ENCODE peak calls at places on chromosomes 1 and 21, in six cellular contexts. R, I, U, N, S and Z are unnamed samples.

GRCh38 chr1:24216254-24216653 is 29.2 kb upstream of the IFNLR1 start:
- DNase-seq in R (no peak), I (no peak), U (no peak), N (no peak), S (no peak), Z (no peak)

GRCh38 chr1:115069626-115070308 is 19.5 kb downstream of the TSPAN2 start:
- DNase-seq in R (peak), I (no peak), U (no peak), N (peak), S (no peak), Z (no peak)

GRCh38 chr1:27360159-27361043 is 6.4 kb downstream of the MAP3K6 start:
- DNase-seq in R (no peak), I (no peak), U (no peak), N (no peak), S (peak), Z (no peak)

GRCh38 chr1:200869753-200870391 is 2.9 kb upstream of the GPR25 start:
- DNase-seq in R (no peak), I (no peak), U (no peak), N (no peak), S (no peak), Z (no peak)

GRCh38 chr1:200296091-200296661 is 113.7 kb downstream of the ZNF281 start:
- DNase-seq in R (no peak), I (no peak), U (no peak), N (peak), S (no peak), Z (no peak)

GRCh38 chr1:199549424-199549823 is 478.1 kb upstream of the NR5A2 start:
- DNase-seq in R (no peak), I (no peak), U (no peak), N (no peak), S (no peak), Z (no peak)

GRCh38 chr1:14597343-14598006 is 1.0 kb upstream of the KAZN start:
- DNase-seq in R (no peak), I (no peak), U (peak), N (peak), S (no peak), Z (no peak)

GRCh38 chr1:23916209-23917131 is 3.3 kb upstream of the CNR2 start:
- DNase-seq in R (peak), I (no peak), U (peak), N (peak), S (peak), Z (peak)

GRCh38 chr1:59748123-59748522 is 66.6 kb upstream of the HOOK1 start:
- DNase-seq in R (no peak), I (no peak), U (no peak), N (no peak), S (no peak), Z (no peak)

GRCh38 chr1:221148580-221148979 is 269.3 kb downstream of the HLX start:
- DNase-seq in R (no peak), I (no peak), U (no peak), N (no peak), S (no peak), Z (no peak)

GRCh38 chr1:20962576-20963258 is 175.6 kb upstream of the HP1BP3 start:
- DNase-seq in R (no peak), I (no peak), U (peak), N (peak), S (no peak), Z (peak)

GRCh38 chr1:30299393-30299792 is 424.0 kb downstream of the MATN1 start:
- DNase-seq in R (no peak), I (no peak), U (no peak), N (no peak), S (no peak), Z (no peak)

GRCh38 chr1:171911506-171911905 is 70.2 kb downstream of the DNM3 start:
- DNase-seq in R (no peak), I (no peak), U (no peak), N (no peak), S (no peak), Z (peak)

GRCh38 chr1:16075337-16076002 is 2.0 kb upstream of the FAM131C start:
- DNase-seq in R (no peak), I (no peak), U (peak), N (peak), S (no peak), Z (peak)

GRCh38 chr1:160496334-160496733 is 26.7 kb downstream of the SLAMF6 start:
- DNase-seq in R (no peak), I (no peak), U (no peak), N (no peak), S (no peak), Z (no peak)

GRCh38 chr1:229844675-229845074 is 218.6 kb downstream of the URB2 start:
- DNase-seq in R (no peak), I (peak), U (peak), N (no peak), S (no peak), Z (peak)

GRCh38 chr1:219659005-219659632 is 46.2 kb upstream of the ZC3H11B start:
- DNase-seq in R (no peak), I (no peak), U (no peak), N (no peak), S (no peak), Z (no peak)

GRCh38 chr21:44842087-44842486 is 24.2 kb upstream of the SUMO3 start:
- DNase-seq in R (no peak), I (no peak), U (no peak), N (no peak), S (no peak), Z (no peak)

GRCh38 chr21:28336299-28336698 is 656.4 kb downstream of the LTN1 start:
- DNase-seq in R (no peak), I (no peak), U (peak), N (peak), S (no peak), Z (peak)

GRCh38 chr1:19073311-19074186 is 117.1 kb upstream of the IFFO2 start:
- DNase-seq in R (no peak), I (peak), U (no peak), N (peak), S (no peak), Z (no peak)

GRCh38 chr1:226425431-226426031 is 17.6 kb upstream of the PARP1 start:
- DNase-seq in R (no peak), I (no peak), U (no peak), N (no peak), S (peak), Z (peak)

GRCh38 chr1:235635938-235636663 is 13.5 kb downstream of the GNG4 start:
- DNase-seq in R (no peak), I (no peak), U (no peak), N (no peak), S (no peak), Z (no peak)

GRCh38 chr1:166165661-166166399 is 971 bp downstream of the FAM78B start:
- DNase-seq in R (peak), I (peak), U (peak), N (peak), S (peak), Z (peak)

GRCh38 chr1:91763252-91763651 is 122.7 kb downstream of the TGFBR3 start:
- DNase-seq in R (no peak), I (no peak), U (no peak), N (no peak), S (no peak), Z (peak)

GRCh38 chr1:112625696-112626095 is 6.1 kb downstream of the CAPZA1 start:
- DNase-seq in R (peak), I (no peak), U (peak), N (peak), S (no peak), Z (peak)

GRCh38 chr1:59672851-59673574 is 141.7 kb upstream of the HOOK1 start:
- DNase-seq in R (peak), I (no peak), U (peak), N (peak), S (no peak), Z (peak)

GRCh38 chr1:22420456-22421053 is 31.1 kb upstream of the ZBTB40 start:
- DNase-seq in R (peak), I (peak), U (peak), N (peak), S (peak), Z (peak)

GRCh38 chr1:61914823-61915482 is 172.7 kb downstream of the PATJ start:
- DNase-seq in R (no peak), I (no peak), U (no peak), N (no peak), S (no peak), Z (no peak)

GRCh38 chr1:233603366-233603927 is 10.5 kb upstream of the KCNK1 start:
- DNase-seq in R (no peak), I (no peak), U (peak), N (peak), S (no peak), Z (peak)

GRCh38 chr1:49102752-49103151 is 326.1 kb upstream of the BEND5 start:
- DNase-seq in R (no peak), I (no peak), U (peak), N (peak), S (no peak), Z (peak)

GRCh38 chr21:41726058-41726558 is 40.7 kb downstream of the RIPK4 start:
- DNase-seq in R (no peak), I (peak), U (no peak), N (no peak), S (no peak), Z (no peak)

GRCh38 chr21:28769683-28770082 is 223.0 kb downstream of the LTN1 start:
- DNase-seq in R (no peak), I (no peak), U (peak), N (peak), S (no peak), Z (peak)

GRCh38 chr1:202101182-202101581 is 21.5 kb upstream of the GPR37L1 start:
- DNase-seq in R (no peak), I (no peak), U (no peak), N (no peak), S (no peak), Z (no peak)

GRCh38 chr1:110605901-110606783 is at the start of gene KCNA2:
- DNase-seq in R (no peak), I (peak), U (peak), N (no peak), S (peak), Z (no peak)

GRCh38 chr1:164380893-164381292 is 178.1 kb upstream of the PBX1 start:
- DNase-seq in R (no peak), I (peak), U (peak), N (peak), S (no peak), Z (peak)
- H3K4me3 ChIP-seq in R (no peak), I (no peak), U (no peak), N (no peak), S (no peak), Z (no peak)

DNA sequence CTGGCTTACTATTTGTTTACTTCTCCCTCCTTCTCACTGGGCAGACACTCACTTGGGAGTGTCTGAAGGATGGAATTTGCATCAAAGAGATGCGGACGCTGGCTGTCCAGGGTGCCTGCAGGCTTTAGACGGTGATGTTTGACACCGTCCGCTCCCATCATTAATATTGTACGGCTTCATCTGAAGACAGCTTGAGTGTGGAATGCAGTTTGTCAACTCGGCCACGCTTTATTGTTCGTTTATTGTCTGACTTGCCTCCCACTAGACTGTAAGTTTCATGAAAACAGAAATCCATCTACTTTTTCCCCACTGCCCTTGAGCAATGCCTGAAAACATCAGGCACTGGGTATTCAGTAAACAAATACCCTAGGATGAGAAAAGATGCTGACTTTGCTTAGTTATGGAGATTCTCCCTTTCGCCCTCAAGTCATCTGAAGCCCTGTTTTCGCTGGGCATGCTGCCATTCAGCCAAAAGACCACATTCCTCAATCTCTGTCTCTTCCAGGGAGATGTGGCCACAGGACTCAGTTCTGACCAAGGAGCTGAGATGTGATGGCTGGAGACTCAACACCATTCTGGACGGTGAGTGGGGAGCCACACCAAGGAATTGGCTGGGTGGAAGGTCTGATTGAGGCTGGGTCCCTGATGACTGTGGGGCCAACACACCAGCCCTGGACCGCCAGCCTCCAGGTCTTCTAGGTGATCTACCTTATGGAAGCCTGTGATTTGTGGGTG is 87.6 kb downstream of the BCAR3 start:
- DNase-seq in R (no peak), I (no peak), U (no peak), N (no peak), S (no peak), Z (no peak)
- H3K4me3 ChIP-seq in R (no peak), I (no peak), U (no peak), N (no peak), S (no peak), Z (no peak)

GRCh38 chr1:211698161-211699026 is 23.0 kb upstream of the NEK2 start:
- DNase-seq in R (peak), I (peak), U (peak), N (peak), S (peak), Z (peak)
- H3K4me3 ChIP-seq in R (no peak), I (no peak), U (no peak), N (no peak), S (peak), Z (peak)

GRCh38 chr1:150062113-150062512 is 5.5 kb upstream of the VPS45 start:
- DNase-seq in R (no peak), I (no peak), U (no peak), N (no peak), S (no peak), Z (no peak)

GRCh38 chr1:150066328-150066727 is 1.2 kb upstream of the VPS45 start:
- DNase-seq in R (no peak), I (no peak), U (no peak), N (no peak), S (no peak), Z (no peak)

GRCh38 chr1:150060260-150060659 is 7.3 kb upstream of the VPS45 start:
- DNase-seq in R (no peak), I (no peak), U (no peak), N (no peak), S (no peak), Z (no peak)

GRCh38 chr1:150065184-150065871 is 2.2 kb upstream of the VPS45 start:
- DNase-seq in R (peak), I (no peak), U (peak), N (peak), S (no peak), Z (peak)

GRCh38 chr1:150061632-150062101 is 5.9 kb upstream of the VPS45 start:
- DNase-seq in R (no peak), I (no peak), U (peak), N (peak), S (no peak), Z (peak)
- H3K4me3 ChIP-seq in R (no peak), I (no peak), U (no peak), N (no peak), S (no peak), Z (no peak)

GRCh38 chr1:205817988-205818387 is 5.0 kb upstream of the SLC41A1 start:
- DNase-seq in R (no peak), I (no peak), U (no peak), N (no peak), S (no peak), Z (no peak)

GRCh38 chr1:205813755-205814058 is 709 bp upstream of the SLC41A1 start:
- DNase-seq in R (no peak), I (no peak), U (no peak), N (no peak), S (no peak), Z (peak)

GRCh38 chr1:205812271-205812877 is 624 bp downstream of the SLC41A1 start:
- DNase-seq in R (peak), I (no peak), U (peak), N (no peak), S (no peak), Z (peak)

GRCh38 chr1:205812878-205813754 is at the start of gene SLC41A1:
- DNase-seq in R (peak), I (peak), U (peak), N (peak), S (peak), Z (peak)

GRCh38 chr1:205817364-205817763 is 4.4 kb upstream of the SLC41A1 start:
- DNase-seq in R (no peak), I (no peak), U (no peak), N (no peak), S (no peak), Z (no peak)
- H3K4me3 ChIP-seq in R (no peak), I (no peak), U (no peak), N (no peak), S (no peak), Z (no peak)

GRCh38 chr1:3684031-3684430 is 31.7 kb downstream of the TP73 start:
- DNase-seq in R (no peak), I (no peak), U (peak), N (no peak), S (no peak), Z (no peak)
- H3K4me3 ChIP-seq in R (no peak), I (no peak), U (no peak), N (no peak), S (no peak), Z (no peak)

GRCh38 chr1:67766117-67766978 is 66.9 kb downstream of the GNG12 start:
- DNase-seq in R (peak), I (no peak), U (peak), N (peak), S (no peak), Z (peak)
- H3K4me3 ChIP-seq in R (peak), I (peak), U (peak), N (peak), S (peak), Z (peak)

DNA sequence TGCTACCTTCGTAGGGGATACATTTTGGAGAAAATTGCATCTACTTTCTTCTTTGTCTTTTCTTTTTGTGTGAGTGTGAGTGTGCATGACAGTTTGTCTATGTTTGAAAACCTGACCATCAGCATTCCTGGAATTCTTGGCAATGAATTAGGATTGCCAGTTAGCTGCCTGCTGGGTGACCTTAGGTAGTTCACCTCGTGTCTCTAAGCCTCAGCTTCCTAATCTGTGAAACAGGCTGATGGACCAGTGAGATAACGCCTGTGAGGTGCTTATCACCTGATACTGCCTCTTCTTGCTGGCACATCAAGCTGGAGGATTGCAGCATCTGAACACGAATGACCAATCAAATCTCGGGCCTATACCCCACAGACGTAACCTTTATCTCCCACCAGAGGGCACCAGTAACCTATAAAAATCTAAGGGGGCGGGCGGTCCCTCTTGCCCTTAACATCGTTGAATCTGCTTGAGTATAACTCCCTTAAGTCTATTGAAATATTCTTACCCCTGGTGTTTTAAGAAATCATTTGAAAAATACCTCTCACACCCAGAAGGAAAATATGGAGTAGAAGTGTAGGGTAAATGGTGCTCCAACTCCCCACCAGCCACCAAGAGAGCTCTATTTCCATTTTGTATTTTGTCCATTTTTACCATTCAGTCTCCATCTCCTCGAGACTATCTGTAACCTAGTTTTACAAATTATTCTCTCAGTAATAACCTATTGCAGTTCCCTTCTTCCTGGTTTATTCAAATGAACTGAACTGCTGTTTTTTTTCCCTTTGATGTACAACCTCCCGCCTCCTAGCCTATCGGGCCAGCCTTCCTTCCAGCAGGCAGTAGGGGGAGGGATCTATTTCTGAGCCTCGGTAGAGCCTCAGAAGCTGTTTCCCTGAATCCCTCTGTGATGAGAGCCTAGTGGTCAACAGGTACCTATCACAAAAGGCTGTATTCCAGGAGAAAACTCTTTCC is 49.7 kb downstream of the MDM4 start:
- DNase-seq in R (peak), I (no peak), U (peak), N (peak), S (peak), Z (peak)
- H3K4me3 ChIP-seq in R (no peak), I (no peak), U (no peak), N (no peak), S (no peak), Z (no peak)

GRCh38 chr1:156571959-156572662 is at the start of gene IQGAP3:
- DNase-seq in R (peak), I (peak), U (peak), N (peak), S (peak), Z (peak)

GRCh38 chr1:156571261-156571958 is 955 bp downstream of the IQGAP3 start:
- DNase-seq in R (peak), I (no peak), U (peak), N (peak), S (no peak), Z (peak)

GRCh38 chr1:156574039-156574633 is 1.8 kb upstream of the IQGAP3 start:
- DNase-seq in R (no peak), I (no peak), U (no peak), N (no peak), S (no peak), Z (no peak)

GRCh38 chr1:156577512-156577911 is 2.0 kb upstream of the TTC24 start:
- DNase-seq in R (no peak), I (no peak), U (no peak), N (no peak), S (no peak), Z (no peak)

DNA sequence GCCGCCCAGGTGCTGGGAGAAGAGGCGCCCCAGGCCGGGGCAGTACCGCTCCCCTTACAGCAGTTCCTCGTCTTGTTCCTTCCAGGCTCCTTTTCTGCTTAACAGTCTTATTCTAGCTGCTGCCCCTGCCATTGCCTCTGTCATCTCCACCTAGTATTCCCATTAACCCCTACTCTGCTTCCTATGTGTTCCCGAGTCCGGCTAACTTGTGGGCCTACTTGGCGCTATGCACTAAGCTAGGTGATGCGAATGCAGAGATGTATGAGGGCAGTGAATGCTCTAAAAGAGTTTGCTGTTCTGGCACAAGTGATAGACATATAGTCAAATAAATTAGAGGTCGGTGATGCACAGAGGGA is 276 bp upstream of the IQGAP3 start:
- DNase-seq in R (no peak), I (no peak), U (no peak), N (no peak), S (no peak), Z (no peak)
- H3K4me3 ChIP-seq in R (peak), I (peak), U (peak), N (peak), S (peak), Z (peak)

DNA sequence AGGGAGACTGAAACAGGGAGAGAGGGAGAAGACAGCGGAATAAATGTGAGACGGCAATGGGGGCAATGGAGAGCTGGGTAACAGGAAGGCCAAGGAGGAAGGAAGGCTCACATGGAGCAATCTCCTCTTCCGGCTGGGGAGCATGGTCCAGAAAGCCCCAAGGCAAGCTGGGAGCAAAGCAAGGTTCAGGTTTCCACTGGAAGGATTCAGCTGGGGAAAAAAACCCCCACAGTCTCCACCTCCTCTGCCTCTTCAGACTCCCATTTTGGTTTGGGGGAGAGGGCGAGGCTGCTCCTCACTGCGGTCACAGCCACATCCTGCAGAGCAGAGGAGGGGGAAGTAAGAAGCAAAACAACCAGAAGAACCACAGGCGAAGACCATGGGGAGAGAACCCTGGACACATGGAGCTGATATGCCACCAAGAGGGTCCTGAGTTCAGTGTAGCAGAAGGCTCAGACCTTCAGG is 650 bp downstream of the TNFAIP8L2 start:
- DNase-seq in R (no peak), I (no peak), U (no peak), N (no peak), S (peak), Z (no peak)
- H3K4me3 ChIP-seq in R (no peak), I (peak), U (no peak), N (no peak), S (peak), Z (no peak)